ENCODE peak calls at places on chromosomes 2 and 18, in six cellular contexts. One of them, this sample, is unnamed.
A peak's percentile ranks its signal among the peaks of the same experiment; 100 is the strongest.

GRCh38 chr2:120685403-120686297 is 50.0 kb upstream of the GLI2 start:
- DNase-seq in heart left ventricle: no peak
- DNase-seq in fibroblast of the aortic adventitia: peak; percentile 28
- DNase-seq in cardiac fibroblast: no peak
- DNase-seq in psoas muscle: no peak
- DNase-seq in cardiac muscle cell: no peak
- DNase-seq in this sample: no peak

GRCh38 chr18:3450358-3451107 is 561 bp downstream of the TGIF1 start:
- DNase-seq in heart left ventricle: peak; percentile 81
- DNase-seq in fibroblast of the aortic adventitia: peak; percentile 85
- DNase-seq in cardiac fibroblast: peak; percentile 83
- DNase-seq in psoas muscle: peak; percentile 74
- DNase-seq in cardiac muscle cell: peak; percentile 88
- DNase-seq in this sample: peak; percentile 87

GRCh38 chr2:181621779-181622490 is 35.0 kb downstream of the CERKL start:
- DNase-seq in heart left ventricle: no peak
- DNase-seq in fibroblast of the aortic adventitia: no peak
- DNase-seq in cardiac fibroblast: no peak
- DNase-seq in psoas muscle: no peak
- DNase-seq in cardiac muscle cell: no peak
- DNase-seq in this sample: no peak

GRCh38 chr2:173681891-173682655 is 283.1 kb downstream of the SP3 start:
- DNase-seq in heart left ventricle: no peak
- DNase-seq in fibroblast of the aortic adventitia: no peak
- DNase-seq in cardiac fibroblast: no peak
- DNase-seq in psoas muscle: no peak
- DNase-seq in cardiac muscle cell: no peak
- DNase-seq in this sample: no peak

GRCh38 chr2:84971799-84972790 is 1.1 kb downstream of the KCMF1 start:
- DNase-seq in heart left ventricle: peak; percentile 62
- DNase-seq in fibroblast of the aortic adventitia: peak; percentile 35
- DNase-seq in cardiac fibroblast: peak; percentile 48
- DNase-seq in psoas muscle: peak; percentile 64
- DNase-seq in cardiac muscle cell: peak; percentile 56
- DNase-seq in this sample: peak; percentile 37

GRCh38 chr2:120945832-120946231 is 210.2 kb downstream of the GLI2 start:
- DNase-seq in heart left ventricle: no peak
- DNase-seq in fibroblast of the aortic adventitia: no peak
- DNase-seq in cardiac fibroblast: no peak
- DNase-seq in psoas muscle: no peak
- DNase-seq in cardiac muscle cell: no peak
- DNase-seq in this sample: no peak

GRCh38 chr2:111668741-111669140 is 215.3 kb downstream of the ANAPC1 start:
- DNase-seq in heart left ventricle: no peak
- DNase-seq in fibroblast of the aortic adventitia: no peak
- DNase-seq in cardiac fibroblast: no peak
- DNase-seq in psoas muscle: no peak
- DNase-seq in cardiac muscle cell: no peak
- DNase-seq in this sample: no peak

GRCh38 chr18:44733069-44733753 is 52.5 kb downstream of the SETBP1 start:
- DNase-seq in heart left ventricle: no peak
- DNase-seq in fibroblast of the aortic adventitia: peak; percentile 74
- DNase-seq in cardiac fibroblast: peak; percentile 86
- DNase-seq in psoas muscle: no peak
- DNase-seq in cardiac muscle cell: peak; percentile 67
- DNase-seq in this sample: peak; percentile 42

GRCh38 chr2:170739507-170740046 is 24.4 kb downstream of the SP5 start:
- DNase-seq in heart left ventricle: no peak
- DNase-seq in fibroblast of the aortic adventitia: no peak
- DNase-seq in cardiac fibroblast: no peak
- DNase-seq in psoas muscle: no peak
- DNase-seq in cardiac muscle cell: no peak
- DNase-seq in this sample: no peak

GRCh38 chr2:29157131-29157530 is 41.9 kb downstream of the CLIP4 start:
- DNase-seq in heart left ventricle: no peak
- DNase-seq in fibroblast of the aortic adventitia: no peak
- DNase-seq in cardiac fibroblast: no peak
- DNase-seq in psoas muscle: no peak
- DNase-seq in cardiac muscle cell: no peak
- DNase-seq in this sample: no peak

GRCh38 chr18:76518543-76519155 is 23.6 kb upstream of the ZNF516 start:
- DNase-seq in heart left ventricle: no peak
- DNase-seq in fibroblast of the aortic adventitia: peak; percentile 19
- DNase-seq in cardiac fibroblast: peak; percentile 38
- DNase-seq in psoas muscle: peak; percentile 50
- DNase-seq in cardiac muscle cell: peak; percentile 65
- DNase-seq in this sample: peak; percentile 36

GRCh38 chr18:3585656-3586509 is 135.9 kb downstream of the TGIF1 start:
- DNase-seq in heart left ventricle: peak; percentile 76
- DNase-seq in fibroblast of the aortic adventitia: peak; percentile 88
- DNase-seq in cardiac fibroblast: peak; percentile 91
- DNase-seq in psoas muscle: peak; percentile 80
- DNase-seq in cardiac muscle cell: peak; percentile 90
- DNase-seq in this sample: peak; percentile 90

GRCh38 chr2:101096619-101097142 is 54.5 kb downstream of the TBC1D8 start:
- DNase-seq in heart left ventricle: no peak
- DNase-seq in fibroblast of the aortic adventitia: no peak
- DNase-seq in cardiac fibroblast: no peak
- DNase-seq in psoas muscle: no peak
- DNase-seq in cardiac muscle cell: no peak
- DNase-seq in this sample: no peak

GRCh38 chr2:97722227-97722626 is 8.9 kb downstream of the ZAP70 start:
- DNase-seq in heart left ventricle: no peak
- DNase-seq in fibroblast of the aortic adventitia: no peak
- DNase-seq in cardiac fibroblast: no peak
- DNase-seq in psoas muscle: no peak
- DNase-seq in cardiac muscle cell: peak; percentile 64
- DNase-seq in this sample: peak; percentile 20

GRCh38 chr2:104856973-104857261 is 3.0 kb downstream of the POU3F3 start:
- DNase-seq in heart left ventricle: no peak
- DNase-seq in fibroblast of the aortic adventitia: no peak
- DNase-seq in cardiac fibroblast: no peak
- DNase-seq in psoas muscle: no peak
- DNase-seq in cardiac muscle cell: no peak
- DNase-seq in this sample: no peak

GRCh38 chr18:49839012-49839411 is 25.7 kb upstream of the ACAA2 start:
- DNase-seq in heart left ventricle: no peak
- DNase-seq in fibroblast of the aortic adventitia: no peak
- DNase-seq in cardiac fibroblast: peak; percentile 55
- DNase-seq in psoas muscle: no peak
- DNase-seq in cardiac muscle cell: peak; percentile 10
- DNase-seq in this sample: peak; percentile 19

GRCh38 chr2:26355038-26355995 is 8.7 kb upstream of the ADGRF3 start:
- DNase-seq in heart left ventricle: no peak
- DNase-seq in fibroblast of the aortic adventitia: peak; percentile 86
- DNase-seq in cardiac fibroblast: peak; percentile 93
- DNase-seq in psoas muscle: no peak
- DNase-seq in cardiac muscle cell: peak; percentile 91
- DNase-seq in this sample: peak; percentile 91

GRCh38 chr2:73290049-73290839 is 3.1 kb downstream of the EGR4 start:
- DNase-seq in heart left ventricle: no peak
- DNase-seq in fibroblast of the aortic adventitia: peak; percentile 14
- DNase-seq in cardiac fibroblast: peak; percentile 48
- DNase-seq in psoas muscle: no peak
- DNase-seq in cardiac muscle cell: peak; percentile 56
- DNase-seq in this sample: peak; percentile 51

GRCh38 chr18:39453882-39454281 is 1888.3 kb upstream of the CELF4 start:
- DNase-seq in heart left ventricle: peak; percentile 35
- DNase-seq in fibroblast of the aortic adventitia: peak; percentile 62
- DNase-seq in cardiac fibroblast: peak; percentile 63
- DNase-seq in psoas muscle: no peak
- DNase-seq in cardiac muscle cell: peak; percentile 93
- DNase-seq in this sample: peak; percentile 95

GRCh38 chr2:240051697-240052096 is 1.6 kb downstream of the OR6B3 start:
- DNase-seq in heart left ventricle: no peak
- DNase-seq in fibroblast of the aortic adventitia: no peak
- DNase-seq in cardiac fibroblast: no peak
- DNase-seq in psoas muscle: no peak
- DNase-seq in cardiac muscle cell: no peak
- DNase-seq in this sample: no peak

GRCh38 chr2:63009490-63009889 is 41.1 kb upstream of the OTX1 start:
- DNase-seq in heart left ventricle: no peak
- DNase-seq in fibroblast of the aortic adventitia: no peak
- DNase-seq in cardiac fibroblast: peak; percentile 28
- DNase-seq in psoas muscle: no peak
- DNase-seq in cardiac muscle cell: no peak
- DNase-seq in this sample: no peak

GRCh38 chr2:63003349-63003748 is 47.3 kb upstream of the OTX1 start:
- DNase-seq in heart left ventricle: no peak
- DNase-seq in fibroblast of the aortic adventitia: no peak
- DNase-seq in cardiac fibroblast: no peak
- DNase-seq in psoas muscle: no peak
- DNase-seq in cardiac muscle cell: no peak
- DNase-seq in this sample: no peak

GRCh38 chr2:63008838-63009237 is 41.8 kb upstream of the OTX1 start:
- DNase-seq in heart left ventricle: no peak
- DNase-seq in fibroblast of the aortic adventitia: no peak
- DNase-seq in cardiac fibroblast: no peak
- DNase-seq in psoas muscle: no peak
- DNase-seq in cardiac muscle cell: no peak
- DNase-seq in this sample: no peak

GRCh38 chr2:63012541-63012940 is 38.1 kb upstream of the OTX1 start:
- DNase-seq in heart left ventricle: no peak
- DNase-seq in fibroblast of the aortic adventitia: peak; percentile 40
- DNase-seq in cardiac fibroblast: no peak
- DNase-seq in psoas muscle: no peak
- DNase-seq in cardiac muscle cell: peak; percentile 13
- DNase-seq in this sample: no peak

GRCh38 chr2:63007813-63008458 is 42.7 kb upstream of the OTX1 start:
- DNase-seq in heart left ventricle: no peak
- DNase-seq in fibroblast of the aortic adventitia: no peak
- DNase-seq in cardiac fibroblast: no peak
- DNase-seq in psoas muscle: no peak
- DNase-seq in cardiac muscle cell: no peak
- DNase-seq in this sample: no peak
- H3K4me3 ChIP-seq in heart left ventricle: no peak overlapping the region
- H3K4me3 ChIP-seq in fibroblast of the aortic adventitia: no peak overlapping the region
- H3K4me3 ChIP-seq in cardiac fibroblast: no peak overlapping the region
- H3K4me3 ChIP-seq in psoas muscle: no peak overlapping the region
- H3K4me3 ChIP-seq in cardiac muscle cell: no peak overlapping the region
- H3K4me3 ChIP-seq in this sample: no peak overlapping the region

GRCh38 chr2:213149332-213149875 is 2.0 kb downstream of the IKZF2 start:
- DNase-seq in heart left ventricle: no peak
- DNase-seq in fibroblast of the aortic adventitia: peak; percentile 40
- DNase-seq in cardiac fibroblast: peak; percentile 25
- DNase-seq in psoas muscle: no peak
- DNase-seq in cardiac muscle cell: peak; percentile 27
- DNase-seq in this sample: peak; percentile 15
- TF ChIP-seq CTCF in heart left ventricle: no peak
- TF ChIP-seq CTCF in fibroblast of the aortic adventitia: no peak
- TF ChIP-seq CTCF in cardiac fibroblast: peak; percentile 2
- TF ChIP-seq CTCF in psoas muscle: peak; percentile 15
- TF ChIP-seq CTCF in cardiac muscle cell: no peak
- TF ChIP-seq CTCF in this sample: no peak

DNA sequence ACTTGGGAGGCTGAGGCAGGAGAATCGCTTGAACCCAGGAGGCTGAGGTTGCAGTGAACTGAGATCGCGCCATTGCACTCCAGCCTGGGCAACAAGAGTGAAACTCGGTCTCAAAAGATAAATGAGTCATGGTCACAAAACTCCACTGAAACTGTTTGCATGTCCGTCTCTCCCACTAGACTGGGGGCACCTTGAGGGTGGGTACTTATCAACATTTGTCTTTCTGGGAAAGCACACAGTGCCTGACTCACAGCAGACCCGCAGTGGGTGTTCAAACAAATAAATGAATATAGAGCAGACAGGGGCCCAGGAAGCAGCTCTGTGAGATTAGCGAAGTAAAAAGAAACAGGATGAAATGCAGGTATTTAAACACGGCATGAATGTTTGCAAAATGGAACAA is 211.1 kb upstream of the GATA6 start:
- DNase-seq in heart left ventricle: no peak
- DNase-seq in fibroblast of the aortic adventitia: no peak
- DNase-seq in cardiac fibroblast: no peak
- DNase-seq in psoas muscle: no peak
- DNase-seq in cardiac muscle cell: no peak
- DNase-seq in this sample: no peak
- H3K4me3 ChIP-seq in heart left ventricle: no peak overlapping the region
- H3K4me3 ChIP-seq in fibroblast of the aortic adventitia: no peak overlapping the region
- H3K4me3 ChIP-seq in cardiac fibroblast: no peak overlapping the region
- H3K4me3 ChIP-seq in psoas muscle: no peak overlapping the region
- H3K4me3 ChIP-seq in cardiac muscle cell: no peak overlapping the region
- H3K4me3 ChIP-seq in this sample: no peak overlapping the region

DNA sequence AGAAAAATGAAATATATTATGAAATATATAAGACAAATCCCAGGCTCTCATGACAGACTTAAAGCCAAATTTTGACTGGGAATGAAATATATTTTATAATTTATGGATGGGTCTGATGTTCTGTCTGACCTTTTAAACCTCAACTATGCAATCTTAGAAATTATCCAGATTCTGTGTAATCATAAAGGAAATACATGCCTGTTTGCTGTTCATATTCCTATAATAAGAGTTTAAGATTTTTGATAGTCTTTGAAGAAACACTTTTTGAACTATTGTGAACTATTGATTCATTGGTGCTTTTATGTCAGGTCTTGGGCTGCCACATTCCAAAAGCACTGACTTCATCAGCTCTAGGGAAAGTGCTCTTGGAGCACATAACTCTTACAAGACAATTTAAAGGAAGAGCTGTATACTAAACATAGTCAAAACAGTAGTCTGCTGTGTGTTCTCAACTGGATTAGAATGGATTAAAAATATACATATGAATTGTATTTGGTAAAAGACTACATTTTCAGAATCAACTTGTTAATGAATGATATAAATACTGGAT is 64.2 kb downstream of the CCDC150 start:
- DNase-seq in heart left ventricle: no peak
- DNase-seq in fibroblast of the aortic adventitia: peak; percentile 60
- DNase-seq in cardiac fibroblast: peak; percentile 41
- DNase-seq in psoas muscle: no peak
- DNase-seq in cardiac muscle cell: no peak
- DNase-seq in this sample: peak; percentile 18
- TF ChIP-seq CTCF in heart left ventricle: no peak
- TF ChIP-seq CTCF in fibroblast of the aortic adventitia: no peak
- TF ChIP-seq CTCF in cardiac fibroblast: no peak
- TF ChIP-seq CTCF in psoas muscle: no peak
- TF ChIP-seq CTCF in cardiac muscle cell: no peak
- TF ChIP-seq CTCF in this sample: no peak

GRCh38 chr2:230922951-230923717 is 1.9 kb downstream of the GPR55 start:
- DNase-seq in heart left ventricle: no peak
- DNase-seq in fibroblast of the aortic adventitia: no peak
- DNase-seq in cardiac fibroblast: no peak
- DNase-seq in psoas muscle: no peak
- DNase-seq in cardiac muscle cell: no peak
- DNase-seq in this sample: no peak
- H3K4me3 ChIP-seq in heart left ventricle: no peak overlapping the region
- H3K4me3 ChIP-seq in fibroblast of the aortic adventitia: no peak overlapping the region
- H3K4me3 ChIP-seq in cardiac fibroblast: no peak overlapping the region
- H3K4me3 ChIP-seq in psoas muscle: no peak overlapping the region
- H3K4me3 ChIP-seq in cardiac muscle cell: no peak overlapping the region
- H3K4me3 ChIP-seq in this sample: no peak overlapping the region

GRCh38 chr18:74459877-74460276 is 2.8 kb upstream of the DIPK1C start:
- DNase-seq in heart left ventricle: no peak
- DNase-seq in fibroblast of the aortic adventitia: no peak
- DNase-seq in cardiac fibroblast: no peak
- DNase-seq in psoas muscle: no peak
- DNase-seq in cardiac muscle cell: no peak
- DNase-seq in this sample: no peak
- TF ChIP-seq CTCF in heart left ventricle: no peak
- TF ChIP-seq CTCF in fibroblast of the aortic adventitia: no peak
- TF ChIP-seq CTCF in cardiac fibroblast: peak; percentile 43
- TF ChIP-seq CTCF in psoas muscle: no peak
- TF ChIP-seq CTCF in cardiac muscle cell: peak; percentile 32
- TF ChIP-seq CTCF in this sample: peak; percentile 25

GRCh38 chr2:75311993-75312392 is 112.7 kb upstream of the TACR1 start:
- DNase-seq in heart left ventricle: no peak
- DNase-seq in fibroblast of the aortic adventitia: no peak
- DNase-seq in cardiac fibroblast: no peak
- DNase-seq in psoas muscle: no peak
- DNase-seq in cardiac muscle cell: no peak
- DNase-seq in this sample: no peak
- H3K4me3 ChIP-seq in heart left ventricle: no peak overlapping the region
- H3K4me3 ChIP-seq in fibroblast of the aortic adventitia: no peak overlapping the region
- H3K4me3 ChIP-seq in cardiac fibroblast: no peak overlapping the region
- H3K4me3 ChIP-seq in psoas muscle: no peak overlapping the region
- H3K4me3 ChIP-seq in cardiac muscle cell: no peak overlapping the region
- H3K4me3 ChIP-seq in this sample: no peak overlapping the region